ENCODE peak calls at places on chromosomes 4 and X, in six cellular contexts. X is B cell, K is heart left ventricle, H is Caco-2, A is uterus, I is prostate gland. E is an unnamed sample.

GRCh38 chr4:79334783-79335182 is 8.9 kb upstream of the NAA11 start:
- DNase-seq in I (no peak), X (no peak), H (no peak), A (no peak), K (no peak), E (no peak)

GRCh38 chr4:158540125-158540907 is 18.6 kb downstream of the RXFP1 start:
- DNase-seq in I (no peak), H (no peak), X (no peak), A (no peak), K (no peak), E (no peak)

GRCh38 chrX:112852850-112853249 is 12.2 kb upstream of the AMOT start:
- DNase-seq in K (no peak), A (no peak), H (no peak), X (no peak), I (no peak), E (no peak)

GRCh38 chr4:55854132-55854531 is 684 bp downstream of the EXOC1 start:
- DNase-seq in I (no peak), H (no peak), X (no peak), A (no peak), K (no peak), E (no peak)

GRCh38 chrX:19825271-19825670 is 62.1 kb downstream of the SH3KBP1 start:
- DNase-seq in X (no peak), A (no peak), H (no peak), I (no peak), K (no peak), E (no peak)

GRCh38 chrX:119617511-119618164 is 11.4 kb upstream of the NKRF start:
- DNase-seq in I (no peak), A (no peak), X (peak), K (no peak), H (no peak), E (no peak)

GRCh38 chrX:67543818-67544217 is at the start of gene AR:
- DNase-seq in A (peak), I (peak), H (peak), X (no peak), K (peak), E (peak)

GRCh38 chr4:165520071-165520470 is 141.3 kb downstream of the CPE start:
- DNase-seq in K (no peak), A (no peak), I (no peak), H (no peak), X (no peak), E (no peak)

GRCh38 chr4:120843840-120844527 is 78.5 kb downstream of the PRDM5 start:
- DNase-seq in A (no peak), K (no peak), X (no peak), H (peak), I (no peak), E (peak)

GRCh38 chrX:123964155-123964554 is 2.6 kb downstream of the STAG2 start:
- DNase-seq in I (no peak), X (no peak), K (no peak), H (no peak), A (no peak), E (no peak)

GRCh38 chr4:185293202-185293601 is 83.8 kb downstream of the SNX25 start:
- DNase-seq in H (no peak), X (no peak), A (no peak), I (no peak), K (no peak), E (no peak)

GRCh38 chrX:108664701-108665100 is 71.7 kb downstream of the IRS4 start:
- DNase-seq in H (no peak), A (no peak), K (no peak), I (no peak), X (no peak), E (no peak)

GRCh38 chr4:71389149-71389840 is 50.5 kb downstream of the SLC4A4 start:
- DNase-seq in A (no peak), X (no peak), I (peak), K (no peak), H (no peak), E (no peak)

GRCh38 chr4:166277406-166277805 is 404.4 kb downstream of the TLL1 start:
- DNase-seq in K (no peak), H (no peak), A (no peak), I (no peak), X (no peak), E (no peak)

DNA sequence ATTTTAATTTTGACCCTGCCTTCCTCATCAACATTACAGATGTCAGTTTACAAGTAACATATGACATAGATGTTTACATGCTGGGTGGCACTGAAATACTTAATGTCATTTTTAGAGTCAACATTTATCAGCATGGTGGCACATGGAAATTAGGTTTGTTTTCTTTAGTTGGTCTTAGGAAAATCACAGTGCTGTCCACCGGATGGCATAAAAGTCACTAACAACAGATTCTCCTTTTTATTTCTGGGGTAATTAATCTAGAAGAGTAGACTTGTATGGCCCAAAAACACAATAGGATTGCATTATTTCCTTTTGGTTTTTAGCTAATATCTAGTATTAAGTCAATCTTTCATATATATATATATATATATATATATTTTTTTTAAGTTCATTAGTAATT is 88.6 kb upstream of the HHIP start:
- DNase-seq in I (no peak), X (no peak), H (no peak), A (no peak), K (no peak), E (no peak)
- TF ChIP-seq CTCF in I (no peak), X (no peak), H (no peak), A (no peak), K (no peak), E (no peak)

GRCh38 chr4:24240655-24241054 is 343.7 kb downstream of the DHX15 start:
- DNase-seq in X (no peak), H (no peak), I (no peak), K (no peak), A (no peak), E (no peak)
- TF ChIP-seq CTCF in X (no peak), H (no peak), I (no peak), K (peak), A (no peak), E (no peak)

DNA sequence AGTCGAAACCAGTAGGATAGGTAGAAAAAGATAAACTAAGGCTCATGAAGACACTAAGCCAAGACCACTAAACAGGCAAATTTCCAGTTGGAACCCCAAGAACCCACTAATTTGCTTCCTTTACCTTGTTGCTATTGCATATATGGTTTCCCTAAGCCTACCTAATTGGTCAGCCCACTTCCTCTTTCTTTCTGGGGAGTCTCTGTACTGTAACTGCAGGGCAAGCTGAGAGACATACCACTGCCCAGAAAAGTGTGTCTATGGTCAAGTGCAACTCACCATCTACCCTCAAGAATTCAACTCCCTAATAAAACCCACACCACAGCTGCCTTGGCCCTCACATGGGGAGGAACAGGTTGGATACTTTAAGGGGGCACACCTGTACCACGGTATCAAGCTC is 28.6 kb downstream of the IDS start:
- DNase-seq in H (no peak), X (no peak), I (no peak), A (no peak), K (no peak), E (no peak)
- TF ChIP-seq CTCF in H (no peak), X (no peak), I (no peak), A (no peak), K (no peak), E (no peak)

GRCh38 chr4:52197351-52197750 is 146.2 kb downstream of the SPATA18 start:
- DNase-seq in H (no peak), A (no peak), X (no peak), I (no peak), K (no peak), E (no peak)
- TF ChIP-seq CTCF in H (no peak), A (no peak), X (no peak), I (no peak), K (no peak), E (no peak)

GRCh38 chr4:1283711-1284110 is 6.0 kb upstream of the MAEA start:
- DNase-seq in K (no peak), A (no peak), X (no peak), I (no peak), H (no peak), E (no peak)

GRCh38 chr4:1285151-1285789 is 4.4 kb upstream of the MAEA start:
- DNase-seq in A (no peak), I (no peak), H (no peak), K (no peak), X (no peak), E (no peak)

GRCh38 chr4:1288786-1289185 is 905 bp upstream of the MAEA start:
- DNase-seq in H (no peak), K (no peak), A (no peak), I (no peak), X (no peak), E (no peak)

GRCh38 chr4:1289232-1290164 is at the start of gene MAEA:
- DNase-seq in A (peak), I (peak), X (peak), H (peak), K (peak), E (peak)

GRCh38 chr4:1285790-1286553 is 3.7 kb upstream of the MAEA start:
- DNase-seq in X (no peak), K (no peak), I (no peak), A (no peak), H (no peak), E (peak)
- TF ChIP-seq CTCF in X (no peak), K (no peak), I (no peak), A (peak), H (no peak), E (no peak)

GRCh38 chr4:103994059-103994458 is 274.3 kb upstream of the TACR3 start:
- DNase-seq in I (no peak), H (no peak), X (no peak), K (no peak), A (no peak), E (no peak)
- TF ChIP-seq CTCF in I (no peak), H (no peak), X (no peak), K (no peak), A (no peak), E (no peak)

GRCh38 chr4:126057371-126057770 is 742.6 kb downstream of the FAT4 start:
- DNase-seq in A (no peak), K (no peak), I (no peak), X (no peak), H (no peak), E (no peak)

GRCh38 chr4:126046081-126046614 is 731.4 kb downstream of the FAT4 start:
- DNase-seq in A (no peak), X (no peak), I (no peak), H (no peak), K (no peak), E (no peak)

GRCh38 chr4:126047114-126047513 is 732.4 kb downstream of the FAT4 start:
- DNase-seq in H (no peak), K (no peak), X (no peak), A (no peak), I (no peak), E (no peak)

DNA sequence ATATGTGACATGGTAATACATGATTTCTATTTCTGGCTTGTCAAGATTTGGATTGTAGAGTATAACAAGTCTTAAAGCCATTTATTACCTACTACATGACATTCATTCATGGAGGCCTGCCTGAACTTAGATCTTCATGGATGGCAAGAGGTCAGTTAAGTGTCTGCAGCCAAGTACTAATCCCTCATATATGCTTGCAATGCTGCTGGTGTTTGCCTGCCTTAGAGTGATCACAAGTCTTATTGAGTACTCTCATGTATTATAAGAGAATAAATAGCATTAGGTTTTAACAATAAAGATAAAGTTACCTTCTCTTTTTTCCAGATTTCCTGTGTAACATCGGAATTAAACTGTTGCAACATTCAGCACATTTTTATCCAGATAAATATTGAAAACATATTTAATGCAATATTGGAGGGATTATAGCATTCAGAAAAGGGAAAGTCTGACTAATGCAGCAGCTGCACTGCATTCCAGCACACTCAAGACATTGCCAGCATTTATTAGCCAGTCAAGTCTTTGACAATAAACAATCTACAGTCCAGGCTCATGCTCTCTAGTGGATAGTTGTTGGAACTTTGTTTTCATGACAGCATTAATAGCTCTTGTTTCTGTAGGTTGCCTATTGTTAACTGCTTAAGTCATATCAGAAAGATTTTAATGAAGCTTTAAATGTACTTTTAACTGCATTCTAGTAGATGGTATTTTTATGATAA is 737.1 kb downstream of the FAT4 start:
- DNase-seq in A (no peak), I (no peak), X (no peak), H (no peak), K (no peak), E (no peak)
- TF ChIP-seq CTCF in A (no peak), I (no peak), X (no peak), H (no peak), K (peak), E (no peak)

GRCh38 chrX:47498411-47498810 is 15.4 kb upstream of the ZNF41 start:
- DNase-seq in A (no peak), K (no peak), X (no peak), I (no peak), H (no peak), E (no peak)

GRCh38 chrX:47499291-47499690 is 16.3 kb upstream of the ZNF41 start:
- DNase-seq in K (no peak), X (no peak), A (no peak), H (no peak), I (no peak), E (no peak)

GRCh38 chrX:47500541-47500940 is 17.5 kb upstream of the ZNF41 start:
- DNase-seq in X (no peak), I (no peak), A (no peak), H (no peak), K (no peak), E (no peak)

GRCh38 chrX:47501226-47502071 is 18.4 kb upstream of the ZNF41 start:
- DNase-seq in H (no peak), A (no peak), K (no peak), X (no peak), I (no peak), E (no peak)

DNA sequence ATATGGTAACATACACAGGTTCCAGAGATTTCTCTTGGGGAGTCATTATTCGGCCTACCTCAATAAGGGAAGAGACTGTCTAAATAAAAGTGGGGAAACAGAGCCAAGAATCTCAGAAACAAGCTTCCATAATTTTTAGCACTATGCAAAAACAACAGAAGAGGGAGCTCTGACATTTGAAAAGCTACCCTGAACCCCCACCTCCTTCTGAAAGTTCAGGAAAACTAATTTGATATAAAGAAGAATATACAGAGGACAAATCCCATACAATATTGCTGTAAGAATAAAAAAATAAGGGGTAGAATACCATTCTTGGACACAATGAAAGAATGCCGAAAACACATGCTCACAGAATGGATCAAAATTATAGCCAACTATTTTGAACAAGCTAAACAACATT is 14.3 kb upstream of the ZNF41 start:
- DNase-seq in I (no peak), K (no peak), A (no peak), H (no peak), X (no peak), E (no peak)
- TF ChIP-seq CTCF in I (no peak), K (peak), A (no peak), H (peak), X (no peak), E (no peak)

GRCh38 chr4:168856312-168856711 is 153.7 kb downstream of the CBR4 start:
- DNase-seq in I (no peak), H (no peak), A (no peak), K (no peak), X (no peak), E (no peak)

GRCh38 chr4:168859100-168859499 is 151.0 kb downstream of the CBR4 start:
- DNase-seq in I (no peak), K (no peak), A (no peak), X (no peak), H (no peak), E (no peak)

GRCh38 chr4:168857009-168857408 is 153.0 kb downstream of the CBR4 start:
- DNase-seq in X (no peak), K (no peak), H (no peak), I (no peak), A (no peak), E (no peak)

GRCh38 chr4:168859888-168860694 is 150.0 kb downstream of the CBR4 start:
- DNase-seq in A (no peak), I (no peak), H (no peak), X (no peak), K (no peak), E (no peak)

GRCh38 chr4:168857546-168858314 is 152.3 kb downstream of the CBR4 start:
- DNase-seq in K (no peak), A (no peak), I (no peak), X (no peak), H (no peak), E (no peak)
- TF ChIP-seq CTCF in K (no peak), A (no peak), I (no peak), X (no peak), H (no peak), E (no peak)

DNA sequence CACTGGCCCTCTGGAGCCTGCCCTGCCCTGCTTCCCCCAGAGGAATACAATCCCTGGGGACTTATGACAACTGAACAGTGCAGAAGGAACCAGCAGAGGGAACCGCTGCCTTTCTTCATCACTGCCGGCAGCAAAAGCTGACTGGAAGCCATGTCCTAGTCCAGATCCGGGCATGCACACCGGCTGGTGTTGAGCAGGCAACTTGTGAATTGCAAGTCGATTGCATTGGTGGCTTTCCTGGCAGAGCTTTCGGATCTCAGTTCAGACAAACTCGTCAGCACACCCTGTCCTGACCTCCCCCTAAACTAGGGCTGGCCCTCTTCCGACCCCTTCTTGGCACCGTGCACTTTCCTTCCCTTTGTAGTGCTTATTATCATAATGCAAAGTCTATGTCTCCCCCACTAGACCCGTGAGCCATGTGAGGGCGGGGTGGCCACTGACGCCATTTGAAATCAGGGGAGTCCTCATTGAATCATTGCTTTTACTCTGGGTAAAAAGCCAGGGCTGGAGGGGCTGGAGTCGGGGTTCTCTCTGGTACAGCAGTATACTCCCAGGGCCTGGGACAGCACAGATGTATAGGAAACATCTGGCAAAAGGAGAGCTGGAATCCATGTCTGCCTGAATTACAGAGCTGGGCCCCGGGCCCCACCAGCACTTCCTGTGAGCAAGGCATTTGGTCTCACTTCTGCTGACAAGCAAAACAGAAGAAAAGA is 1.8 kb downstream of the ARHGAP4 start:
- DNase-seq in X (peak), A (no peak), I (no peak), K (no peak), H (peak), E (peak)
- TF ChIP-seq CTCF in X (peak), A (no peak), I (no peak), K (peak), H (peak), E (no peak)

E was measured in mucosa of descending colon.